ENCODE peak calls at places on chromosome 12, in nine cellular contexts. S is left lung, Y is HFF-Myc, N is astrocyte of the spinal cord, F is sigmoid colon, R is upper lobe of right lung, O is brain microvascular endothelial cell, C is cardiac muscle cell, Q is right atrium auricular region. D is an unnamed sample.

GRCh38 chr12:126051611-126052107 is 986.4 kb downstream of the AACS start:
- DNase-seq in F (no peak), Y (no peak), C (peak), Q (no peak), R (no peak), N (peak), S (no peak), O (no peak), D (peak)

GRCh38 chr12:10102322-10102721 is 3.5 kb upstream of the CLEC1A start:
- DNase-seq in R (no peak), Q (no peak), C (no peak), Y (no peak), N (no peak), S (no peak), F (no peak), O (no peak), D (no peak)

GRCh38 chr12:47801170-47801903 is 18.4 kb downstream of the HDAC7 start:
- DNase-seq in R (no peak), C (no peak), Q (no peak), O (no peak), Y (no peak), N (no peak), F (no peak), S (peak), D (peak)

GRCh38 chr12:51269174-51270066 is 795 bp downstream of the SMAGP start:
- DNase-seq in Y (no peak), N (peak), O (no peak), S (peak), F (no peak), R (peak), Q (no peak), C (peak), D (peak)

GRCh38 chr12:116358850-116359761 is 81.6 kb upstream of the MED13L start:
- DNase-seq in O (peak), R (peak), N (peak), S (peak), Q (peak), F (peak), Y (peak), C (peak), D (peak)

GRCh38 chr12:13941258-13942249 is 39.8 kb downstream of the GRIN2B start:
- DNase-seq in Y (no peak), Q (no peak), O (peak), R (no peak), F (no peak), C (peak), S (no peak), N (peak), D (peak)

GRCh38 chr12:104519190-104519857 is 62.6 kb downstream of the CHST11 start:
- DNase-seq in Q (no peak), Y (no peak), C (no peak), F (no peak), S (no peak), O (no peak), N (no peak), R (no peak), D (no peak)

GRCh38 chr12:70338531-70338930 is 27.6 kb upstream of the KCNMB4 start:
- DNase-seq in C (no peak), O (peak), N (no peak), Y (no peak), S (no peak), Q (no peak), R (no peak), F (no peak), D (no peak)

GRCh38 chr12:26117321-26117720 is 7.5 kb downstream of the BHLHE41 start:
- DNase-seq in O (no peak), N (no peak), C (no peak), Q (no peak), F (no peak), R (no peak), Y (no peak), S (no peak), D (no peak)

GRCh38 chr12:538731-539539 is 79.2 kb downstream of the B4GALNT3 start:
- DNase-seq in F (no peak), O (peak), Y (no peak), S (peak), Q (no peak), C (peak), R (peak), N (peak), D (peak)

GRCh38 chr12:47376937-47377336 is 297.2 kb upstream of the AMIGO2 start:
- DNase-seq in S (no peak), Q (no peak), Y (no peak), R (no peak), F (no peak), N (no peak), O (no peak), C (peak), D (no peak)

GRCh38 chr12:117863004-117863709 is 105.6 kb downstream of the KSR2 start:
- DNase-seq in F (no peak), N (peak), Y (no peak), R (no peak), O (no peak), C (no peak), S (no peak), Q (no peak), D (no peak)

GRCh38 chr12:123602651-123603195 is 824 bp downstream of the DDX55 start:
- DNase-seq in R (no peak), N (no peak), Q (no peak), F (no peak), S (no peak), O (no peak), C (peak), Y (no peak), D (peak)

GRCh38 chr12:4134434-4134762 is 139.2 kb upstream of the CCND2 start:
- DNase-seq in C (no peak), Y (no peak), O (no peak), F (no peak), S (no peak), N (no peak), R (no peak), Q (no peak), D (no peak)

GRCh38 chr12:128513831-128514230 is 246.9 kb downstream of the TMEM132C start:
- DNase-seq in S (no peak), O (no peak), F (no peak), N (no peak), Q (no peak), R (no peak), C (no peak), Y (no peak), D (no peak)

GRCh38 chr12:120007272-120007671 is 18.2 kb downstream of the BICDL1 start:
- DNase-seq in S (no peak), N (no peak), F (no peak), C (no peak), R (no peak), Y (no peak), Q (no peak), O (no peak), D (no peak)

GRCh38 chr12:63770375-63770774 is 9.3 kb upstream of the RXYLT1 start:
- DNase-seq in S (no peak), R (no peak), F (no peak), C (no peak), O (no peak), N (no peak), Q (no peak), Y (no peak), D (no peak)

GRCh38 chr12:79557690-79558315 is 133.0 kb downstream of the PAWR start:
- DNase-seq in F (no peak), O (no peak), Q (no peak), N (peak), Y (no peak), S (no peak), R (no peak), C (peak), D (peak)

GRCh38 chr12:48851883-48852733 is at the start of gene DDX23:
- DNase-seq in R (peak), S (peak), Q (peak), O (peak), C (peak), N (peak), Y (peak), F (peak), D (peak)

GRCh38 chr12:79420146-79420618 is 270.6 kb downstream of the PAWR start:
- DNase-seq in S (no peak), N (peak), R (no peak), F (no peak), C (peak), O (peak), Q (no peak), Y (peak), D (peak)

GRCh38 chr12:13870255-13870654 is 111.1 kb downstream of the GRIN2B start:
- DNase-seq in C (no peak), O (no peak), Q (no peak), R (no peak), N (no peak), Y (no peak), S (no peak), F (no peak), D (no peak)

GRCh38 chr12:68792952-68793351 is 15.0 kb upstream of the MDM2 start:
- DNase-seq in Q (no peak), F (no peak), Y (no peak), S (no peak), R (no peak), C (peak), O (peak), N (peak), D (peak)

GRCh38 chr12:64729909-64730584 is 29.2 kb downstream of the GNS start:
- DNase-seq in Y (no peak), R (no peak), C (no peak), Q (no peak), O (no peak), F (no peak), N (no peak), S (no peak), D (no peak)

GRCh38 chr12:4908694-4909396 is 860 bp upstream of the KCNA1 start:
- DNase-seq in Y (no peak), R (no peak), Q (no peak), N (no peak), O (no peak), F (peak), S (no peak), C (no peak), D (no peak)

GRCh38 chr12:33944703-33945437 is 77.4 kb upstream of the ALG10 start:
- DNase-seq in O (no peak), R (no peak), F (no peak), Q (no peak), Y (no peak), N (no peak), C (no peak), S (no peak), D (no peak)

GRCh38 chr12:6062427-6063378 is 61.8 kb downstream of the VWF start:
- DNase-seq in Q (no peak), S (peak), C (peak), O (no peak), N (peak), F (peak), Y (no peak), R (peak), D (peak)

GRCh38 chr12:105369014-105369413 is 38.5 kb downstream of the C12orf75 start:
- DNase-seq in C (peak), S (no peak), R (no peak), F (no peak), N (peak), O (peak), Q (no peak), Y (no peak), D (peak)

GRCh38 chr12:69987453-69988102 is 162.6 kb downstream of the MYRFL start:
- DNase-seq in N (peak), F (no peak), Y (peak), Q (no peak), R (no peak), C (peak), S (no peak), O (peak), D (peak)

GRCh38 chr12:66235626-66236281 is 46.7 kb downstream of the IRAK3 start:
- DNase-seq in Y (no peak), S (no peak), O (peak), Q (no peak), C (peak), F (no peak), R (no peak), N (peak), D (peak)

DNA sequence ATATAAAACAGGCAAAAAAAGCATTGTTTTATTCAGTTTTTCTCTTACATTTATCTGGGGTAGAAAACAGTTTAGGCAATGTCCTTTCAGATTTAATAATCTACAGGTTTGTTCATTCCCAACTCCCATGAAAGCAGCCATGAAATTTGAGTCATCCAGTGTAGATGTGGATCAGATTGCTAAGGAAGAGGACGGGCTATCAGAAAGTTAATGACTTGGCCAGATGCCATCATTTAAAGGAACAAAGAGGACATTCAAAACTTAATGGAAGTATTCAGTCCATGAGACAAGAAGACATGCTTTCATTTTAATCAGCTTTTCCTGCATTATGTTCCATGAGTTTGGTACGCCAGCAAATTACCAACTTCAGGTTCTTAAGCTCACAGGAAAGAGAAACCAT is 31.1 kb upstream of the POC1B start:
- DNase-seq in Y (no peak), S (no peak), R (no peak), N (peak), C (peak), O (no peak), F (no peak), Q (no peak), D (no peak)
- TF ChIP-seq CTCF in Y (no peak), S (no peak), R (no peak), N (no peak), C (no peak), O (no peak), F (no peak), Q (no peak), D (no peak)

GRCh38 chr12:19205120-19205519 is 75.6 kb downstream of the PLEKHA5 start:
- DNase-seq in C (no peak), Y (no peak), F (no peak), Q (no peak), O (no peak), N (no peak), S (no peak), R (no peak), D (no peak)
- H3K4me3 ChIP-seq in C (no peak), Y (no peak), F (no peak), Q (no peak), O (no peak), N (no peak), S (no peak), R (no peak), D (no peak)

DNA sequence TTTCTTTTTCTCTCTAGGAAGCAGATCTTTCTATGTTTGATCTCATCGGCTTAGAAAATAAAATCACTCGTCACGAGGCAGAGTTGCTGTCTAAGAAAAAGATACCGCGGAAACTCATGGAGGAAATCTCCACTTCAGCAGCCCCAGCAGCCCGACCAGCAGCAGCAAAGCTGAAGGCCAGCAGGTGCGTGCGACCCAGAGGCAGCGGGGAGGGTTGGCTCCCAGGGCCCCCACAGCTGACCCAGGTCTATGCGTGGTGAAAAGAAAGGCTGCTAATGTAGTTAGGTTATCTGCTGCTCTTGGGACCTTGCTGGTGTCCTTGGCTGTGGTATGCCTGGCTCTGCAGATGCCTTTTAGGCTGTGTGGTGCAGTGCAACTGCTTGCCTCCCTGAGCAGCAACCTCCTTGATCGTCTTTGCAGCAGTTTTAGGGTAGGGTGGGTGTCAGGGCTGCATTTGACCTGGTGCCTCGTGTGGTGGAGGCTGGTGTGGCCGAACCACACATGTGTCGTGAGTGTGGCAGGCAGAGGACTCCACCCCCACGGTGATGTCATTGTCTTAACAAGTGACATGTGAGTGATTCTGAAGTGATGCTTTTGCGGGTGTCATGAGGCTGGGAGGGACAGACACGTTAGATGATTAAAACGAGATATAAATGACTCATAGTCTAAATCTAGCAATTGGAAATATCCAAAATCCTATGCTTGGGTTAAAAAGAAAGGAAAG is 68.6 kb downstream of the EP400 start:
- DNase-seq in O (no peak), N (no peak), Q (no peak), S (no peak), R (peak), C (no peak), Y (no peak), F (no peak), D (peak)
- TF ChIP-seq CTCF in O (no peak), N (no peak), Q (no peak), S (no peak), R (no peak), C (no peak), Y (no peak), F (no peak), D (no peak)

DNA sequence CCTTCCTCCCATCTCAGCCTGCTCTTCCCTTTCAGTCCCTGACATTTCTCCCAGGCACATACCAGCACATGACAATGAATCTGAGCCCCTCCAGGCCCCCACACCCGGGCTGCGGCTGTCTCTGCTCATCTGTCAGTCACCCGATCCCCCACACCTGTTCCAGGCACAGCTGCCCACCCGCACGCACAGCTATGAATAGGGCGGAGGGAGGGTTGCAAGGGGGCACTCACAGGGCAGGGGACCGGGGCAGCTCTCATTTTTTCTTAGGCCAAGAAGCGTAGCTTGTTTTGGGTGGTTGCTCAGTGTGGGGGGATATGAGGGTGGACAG is 43.7 kb upstream of the TSPAN9 start:
- DNase-seq in C (no peak), F (no peak), O (no peak), Q (no peak), Y (no peak), R (no peak), N (no peak), S (no peak), D (no peak)
- H3K4me3 ChIP-seq in C (no peak), F (no peak), O (no peak), Q (no peak), Y (no peak), R (no peak), N (no peak), S (no peak), D (no peak)

GRCh38 chr12:107148105-107148504 is 54.8 kb upstream of the CRY1 start:
- DNase-seq in Y (no peak), Q (no peak), R (no peak), O (no peak), C (no peak), S (no peak), F (no peak), N (no peak), D (no peak)
- TF ChIP-seq CTCF in Y (no peak), Q (no peak), R (no peak), O (no peak), C (no peak), S (no peak), F (no peak), N (no peak), D (no peak)

GRCh38 chr12:102958073-102958829 is 777 bp downstream of the ASCL1 start:
- DNase-seq in O (peak), S (no peak), N (peak), R (no peak), Y (no peak), C (peak), Q (no peak), F (no peak), D (peak)
- H3K4me3 ChIP-seq in O (peak), S (peak), N (peak), R (peak), Y (peak), C (peak), Q (peak), F (peak), D (peak)

GRCh38 chr12:71393625-71394024 is 46.0 kb upstream of the LGR5 start:
- DNase-seq in S (no peak), R (no peak), F (no peak), C (no peak), Q (no peak), O (no peak), N (no peak), Y (no peak), D (no peak)

GRCh38 chr12:71397433-71397954 is 42.1 kb upstream of the LGR5 start:
- DNase-seq in R (no peak), O (no peak), Y (no peak), F (no peak), C (no peak), N (peak), Q (no peak), S (no peak), D (no peak)

DNA sequence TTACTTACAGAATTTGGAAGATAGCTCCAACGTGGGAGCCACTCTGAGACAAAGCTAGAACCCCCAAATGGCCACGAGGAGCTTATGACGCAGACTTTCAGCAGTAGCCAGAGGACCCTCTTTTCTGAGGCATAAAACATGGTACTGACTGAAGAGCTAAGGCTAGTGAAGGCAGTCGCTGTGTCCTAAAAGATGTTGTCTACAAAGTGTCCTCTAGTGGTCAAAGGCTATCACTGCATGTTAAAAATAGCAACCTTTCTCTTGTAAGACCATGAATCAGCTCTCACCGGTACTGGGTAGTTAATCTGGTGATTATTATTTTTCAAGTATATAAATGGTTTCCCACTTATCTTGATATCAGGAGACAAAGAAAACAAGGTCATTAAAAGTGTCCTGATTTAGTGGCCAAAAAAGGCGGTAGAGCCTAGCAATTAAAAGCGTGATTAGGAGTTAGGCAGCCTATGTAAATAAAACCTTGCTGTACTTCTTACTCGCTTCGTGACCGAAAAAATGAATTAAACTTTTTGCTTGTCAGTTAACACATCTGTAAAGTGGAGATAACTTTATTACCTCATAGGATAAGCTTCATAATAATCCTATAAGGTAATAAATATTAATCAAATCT is 47.0 kb upstream of the LGR5 start:
- DNase-seq in F (no peak), R (no peak), N (peak), O (peak), S (no peak), Y (peak), Q (no peak), C (peak), D (peak)
- TF ChIP-seq CTCF in F (peak), R (peak), N (peak), O (peak), S (peak), Y (peak), Q (peak), C (peak), D (peak)

GRCh38 chr12:24534632-24535031 is 414.3 kb downstream of the BCAT1 start:
- DNase-seq in N (no peak), R (no peak), C (no peak), F (no peak), O (no peak), S (no peak), Y (no peak), Q (no peak), D (peak)
- H3K4me3 ChIP-seq in N (no peak), R (no peak), C (no peak), F (no peak), O (no peak), S (no peak), Y (no peak), Q (peak), D (no peak)